ENCODE peak calls at places on chromosomes 6 and 20, in ten cellular contexts. One of them, this sample, is unnamed.

GRCh38 chr6:1995521-1996110 is 249.8 kb downstream of the GMDS start:
- DNase-seq in AG08396: no peak
- DNase-seq in T-cell: no peak
- DNase-seq in Peyer's patch: no peak
- DNase-seq in CD4-positive, alpha-beta T cell: no peak
- DNase-seq in HAP-1: no peak
- DNase-seq in substantia nigra: no peak
- DNase-seq in T1000: no peak
- DNase-seq in NCI-H2081: no peak
- DNase-seq in HuH-7.5: no peak
- DNase-seq in this sample: no peak

GRCh38 chr20:11564491-11564890 is 353.2 kb upstream of the BTBD3 start:
- DNase-seq in HuH-7.5: no peak
- DNase-seq in CD4-positive, alpha-beta T cell: no peak
- DNase-seq in NCI-H2081: no peak
- DNase-seq in substantia nigra: no peak
- DNase-seq in T1000: no peak
- DNase-seq in AG08396: no peak
- DNase-seq in HAP-1: no peak
- DNase-seq in T-cell: no peak
- DNase-seq in Peyer's patch: no peak
- DNase-seq in this sample: no peak

GRCh38 chr20:5766085-5766764 is 16.0 kb downstream of the SHLD1 start:
- DNase-seq in HAP-1: no peak
- DNase-seq in AG08396: no peak
- DNase-seq in Peyer's patch: no peak
- DNase-seq in T1000: no peak
- DNase-seq in NCI-H2081: no peak
- DNase-seq in CD4-positive, alpha-beta T cell: no peak
- DNase-seq in substantia nigra: no peak
- DNase-seq in T-cell: no peak
- DNase-seq in HuH-7.5: no peak
- DNase-seq in this sample: no peak

GRCh38 chr6:138538390-138539031 is 39.2 kb upstream of the NHSL1 start:
- DNase-seq in AG08396: no peak
- DNase-seq in Peyer's patch: no peak
- DNase-seq in CD4-positive, alpha-beta T cell: no peak
- DNase-seq in NCI-H2081: no peak
- DNase-seq in HAP-1: no peak
- DNase-seq in T-cell: no peak
- DNase-seq in substantia nigra: no peak
- DNase-seq in T1000: no peak
- DNase-seq in HuH-7.5: no peak
- DNase-seq in this sample: no peak

GRCh38 chr6:14282326-14282725 is 164.8 kb downstream of the CD83 start:
- DNase-seq in T1000: no peak
- DNase-seq in HAP-1: no peak
- DNase-seq in CD4-positive, alpha-beta T cell: no peak
- DNase-seq in NCI-H2081: no peak
- DNase-seq in Peyer's patch: no peak
- DNase-seq in substantia nigra: no peak
- DNase-seq in AG08396: no peak
- DNase-seq in T-cell: no peak
- DNase-seq in HuH-7.5: no peak
- DNase-seq in this sample: peak; percentile 23

GRCh38 chr6:162871966-162872365 is 144.2 kb downstream of the PACRG start:
- DNase-seq in CD4-positive, alpha-beta T cell: no peak
- DNase-seq in HuH-7.5: no peak
- DNase-seq in T-cell: no peak
- DNase-seq in HAP-1: no peak
- DNase-seq in substantia nigra: no peak
- DNase-seq in T1000: no peak
- DNase-seq in AG08396: no peak
- DNase-seq in Peyer's patch: no peak
- DNase-seq in NCI-H2081: no peak
- DNase-seq in this sample: no peak

GRCh38 chr20:2093200-2093781 is 8.3 kb upstream of the STK35 start:
- DNase-seq in NCI-H2081: no peak
- DNase-seq in substantia nigra: no peak
- DNase-seq in T-cell: peak; percentile 34
- DNase-seq in CD4-positive, alpha-beta T cell: no peak
- DNase-seq in HuH-7.5: no peak
- DNase-seq in T1000: no peak
- DNase-seq in HAP-1: no peak
- DNase-seq in Peyer's patch: peak; percentile 31
- DNase-seq in AG08396: no peak
- DNase-seq in this sample: no peak

GRCh38 chr6:12637960-12638641 is 78.5 kb upstream of the PHACTR1 start:
- DNase-seq in HAP-1: peak; percentile 6
- DNase-seq in Peyer's patch: no peak
- DNase-seq in T-cell: no peak
- DNase-seq in T1000: no peak
- DNase-seq in NCI-H2081: peak; percentile 48
- DNase-seq in CD4-positive, alpha-beta T cell: no peak
- DNase-seq in HuH-7.5: peak; percentile 7
- DNase-seq in AG08396: peak; percentile 26
- DNase-seq in substantia nigra: no peak
- DNase-seq in this sample: peak; percentile 71

GRCh38 chr6:158752613-158753012 is 66.6 kb downstream of the EZR start:
- DNase-seq in AG08396: no peak
- DNase-seq in HAP-1: no peak
- DNase-seq in substantia nigra: peak; percentile 59
- DNase-seq in T-cell: no peak
- DNase-seq in Peyer's patch: no peak
- DNase-seq in CD4-positive, alpha-beta T cell: no peak
- DNase-seq in T1000: no peak
- DNase-seq in HuH-7.5: no peak
- DNase-seq in NCI-H2081: peak; percentile 32
- DNase-seq in this sample: no peak

GRCh38 chr6:33757906-33758305 is 11.2 kb upstream of the IP6K3 start:
- DNase-seq in HuH-7.5: no peak
- DNase-seq in NCI-H2081: no peak
- DNase-seq in T-cell: no peak
- DNase-seq in CD4-positive, alpha-beta T cell: no peak
- DNase-seq in T1000: no peak
- DNase-seq in AG08396: no peak
- DNase-seq in substantia nigra: no peak
- DNase-seq in HAP-1: no peak
- DNase-seq in Peyer's patch: no peak
- DNase-seq in this sample: no peak

GRCh38 chr20:32168184-32168910 is 39.2 kb downstream of the PLAGL2 start:
- DNase-seq in NCI-H2081: no peak
- DNase-seq in AG08396: no peak
- DNase-seq in T1000: no peak
- DNase-seq in T-cell: no peak
- DNase-seq in CD4-positive, alpha-beta T cell: no peak
- DNase-seq in substantia nigra: no peak
- DNase-seq in HAP-1: peak; percentile 14
- DNase-seq in HuH-7.5: no peak
- DNase-seq in Peyer's patch: no peak
- DNase-seq in this sample: peak; percentile 57

GRCh38 chr6:90098025-90098474 is 198.6 kb downstream of the BACH2 start:
- DNase-seq in T-cell: peak; percentile 37
- DNase-seq in CD4-positive, alpha-beta T cell: no peak
- DNase-seq in substantia nigra: no peak
- DNase-seq in AG08396: peak; percentile 57
- DNase-seq in NCI-H2081: no peak
- DNase-seq in HAP-1: no peak
- DNase-seq in HuH-7.5: no peak
- DNase-seq in T1000: peak; percentile 30
- DNase-seq in Peyer's patch: peak; percentile 31
- DNase-seq in this sample: no peak

GRCh38 chr20:25273541-25274358 is 25.9 kb downstream of the PYGB start:
- DNase-seq in T1000: no peak
- DNase-seq in T-cell: no peak
- DNase-seq in NCI-H2081: no peak
- DNase-seq in Peyer's patch: peak; percentile 8
- DNase-seq in substantia nigra: no peak
- DNase-seq in HAP-1: no peak
- DNase-seq in AG08396: no peak
- DNase-seq in HuH-7.5: no peak
- DNase-seq in CD4-positive, alpha-beta T cell: no peak
- DNase-seq in this sample: no peak

GRCh38 chr6:145263807-145264206 is 471.5 kb downstream of the EPM2A start:
- DNase-seq in T1000: no peak
- DNase-seq in CD4-positive, alpha-beta T cell: no peak
- DNase-seq in AG08396: no peak
- DNase-seq in NCI-H2081: no peak
- DNase-seq in HAP-1: no peak
- DNase-seq in T-cell: no peak
- DNase-seq in HuH-7.5: no peak
- DNase-seq in substantia nigra: no peak
- DNase-seq in Peyer's patch: no peak
- DNase-seq in this sample: no peak

GRCh38 chr20:59402697-59403096 is 102.3 kb downstream of the EDN3 start:
- DNase-seq in HuH-7.5: no peak
- DNase-seq in CD4-positive, alpha-beta T cell: no peak
- DNase-seq in Peyer's patch: no peak
- DNase-seq in HAP-1: peak; percentile 4
- DNase-seq in NCI-H2081: no peak
- DNase-seq in T1000: no peak
- DNase-seq in substantia nigra: no peak
- DNase-seq in AG08396: no peak
- DNase-seq in T-cell: no peak
- DNase-seq in this sample: no peak

GRCh38 chr6:168314948-168315347 is 4.6 kb downstream of the DACT2 start:
- DNase-seq in Peyer's patch: no peak
- DNase-seq in AG08396: no peak
- DNase-seq in CD4-positive, alpha-beta T cell: no peak
- DNase-seq in NCI-H2081: no peak
- DNase-seq in HuH-7.5: no peak
- DNase-seq in HAP-1: no peak
- DNase-seq in T-cell: no peak
- DNase-seq in T1000: no peak
- DNase-seq in substantia nigra: no peak
- DNase-seq in this sample: no peak

GRCh38 chr6:90403489-90404381 is 107.1 kb upstream of the BACH2 start:
- DNase-seq in T-cell: no peak
- DNase-seq in HuH-7.5: peak; percentile 25
- DNase-seq in HAP-1: no peak
- DNase-seq in CD4-positive, alpha-beta T cell: no peak
- DNase-seq in Peyer's patch: no peak
- DNase-seq in AG08396: peak; percentile 7
- DNase-seq in NCI-H2081: no peak
- DNase-seq in T1000: no peak
- DNase-seq in substantia nigra: no peak
- DNase-seq in this sample: no peak

GRCh38 chr6:167015302-167015701 is 16.1 kb downstream of the CEP43 start:
- DNase-seq in T1000: no peak
- DNase-seq in CD4-positive, alpha-beta T cell: no peak
- DNase-seq in substantia nigra: no peak
- DNase-seq in HAP-1: no peak
- DNase-seq in HuH-7.5: no peak
- DNase-seq in NCI-H2081: no peak
- DNase-seq in AG08396: no peak
- DNase-seq in Peyer's patch: no peak
- DNase-seq in T-cell: no peak
- DNase-seq in this sample: no peak

GRCh38 chr20:49916146-49917002 is 1.0 kb upstream of the SPATA2 start:
- DNase-seq in CD4-positive, alpha-beta T cell: no peak
- DNase-seq in T1000: no peak
- DNase-seq in T-cell: no peak
- DNase-seq in HuH-7.5: peak; percentile 97
- DNase-seq in AG08396: peak; percentile 39
- DNase-seq in HAP-1: no peak
- DNase-seq in substantia nigra: no peak
- DNase-seq in Peyer's patch: no peak
- DNase-seq in NCI-H2081: peak; percentile 32
- DNase-seq in this sample: no peak

GRCh38 chr6:78615430-78615904 is 251.9 kb upstream of the IRAK1BP1 start:
- DNase-seq in T-cell: no peak
- DNase-seq in CD4-positive, alpha-beta T cell: no peak
- DNase-seq in T1000: no peak
- DNase-seq in Peyer's patch: no peak
- DNase-seq in HAP-1: no peak
- DNase-seq in substantia nigra: no peak
- DNase-seq in AG08396: no peak
- DNase-seq in HuH-7.5: no peak
- DNase-seq in NCI-H2081: no peak
- DNase-seq in this sample: no peak

GRCh38 chr20:3071610-3072529 is at the start of gene OXT:
- DNase-seq in HuH-7.5: no peak
- DNase-seq in substantia nigra: no peak
- DNase-seq in CD4-positive, alpha-beta T cell: peak; percentile 75
- DNase-seq in AG08396: no peak
- DNase-seq in T-cell: peak; percentile 59
- DNase-seq in T1000: no peak
- DNase-seq in HAP-1: peak; percentile 30
- DNase-seq in NCI-H2081: no peak
- DNase-seq in Peyer's patch: peak; percentile 58
- DNase-seq in this sample: peak; percentile 67

GRCh38 chr6:75450903-75451302 is 42.7 kb downstream of the FILIP1 start:
- DNase-seq in T-cell: no peak
- DNase-seq in AG08396: no peak
- DNase-seq in Peyer's patch: no peak
- DNase-seq in HAP-1: no peak
- DNase-seq in T1000: no peak
- DNase-seq in HuH-7.5: no peak
- DNase-seq in CD4-positive, alpha-beta T cell: no peak
- DNase-seq in substantia nigra: no peak
- DNase-seq in NCI-H2081: no peak
- DNase-seq in this sample: no peak

GRCh38 chr6:136510299-136510698 is 39.9 kb downstream of the MAP7 start:
- DNase-seq in HAP-1: no peak
- DNase-seq in NCI-H2081: no peak
- DNase-seq in Peyer's patch: no peak
- DNase-seq in HuH-7.5: no peak
- DNase-seq in AG08396: no peak
- DNase-seq in CD4-positive, alpha-beta T cell: no peak
- DNase-seq in T-cell: no peak
- DNase-seq in substantia nigra: no peak
- DNase-seq in T1000: no peak
- DNase-seq in this sample: no peak

GRCh38 chr6:147559016-147559415 is 50.5 kb downstream of the SAMD5 start:
- DNase-seq in AG08396: no peak
- DNase-seq in T1000: no peak
- DNase-seq in T-cell: no peak
- DNase-seq in Peyer's patch: no peak
- DNase-seq in NCI-H2081: no peak
- DNase-seq in CD4-positive, alpha-beta T cell: no peak
- DNase-seq in HAP-1: no peak
- DNase-seq in substantia nigra: no peak
- DNase-seq in HuH-7.5: no peak
- DNase-seq in this sample: no peak

GRCh38 chr6:113668712-113669408 is 188.3 kb upstream of the MARCKS start:
- DNase-seq in NCI-H2081: peak; percentile 26
- DNase-seq in T1000: no peak
- DNase-seq in CD4-positive, alpha-beta T cell: no peak
- DNase-seq in AG08396: no peak
- DNase-seq in substantia nigra: no peak
- DNase-seq in T-cell: no peak
- DNase-seq in Peyer's patch: no peak
- DNase-seq in HAP-1: no peak
- DNase-seq in HuH-7.5: no peak
- DNase-seq in this sample: no peak

GRCh38 chr6:16408766-16409165 is 170.4 kb downstream of the GMPR start:
- DNase-seq in NCI-H2081: no peak
- DNase-seq in AG08396: no peak
- DNase-seq in Peyer's patch: no peak
- DNase-seq in HAP-1: no peak
- DNase-seq in CD4-positive, alpha-beta T cell: no peak
- DNase-seq in T-cell: no peak
- DNase-seq in HuH-7.5: no peak
- DNase-seq in T1000: no peak
- DNase-seq in substantia nigra: no peak
- DNase-seq in this sample: no peak

GRCh38 chr6:26520088-26520839 is 17.9 kb upstream of the HMGN4 start:
- DNase-seq in HAP-1: no peak
- DNase-seq in T1000: no peak
- DNase-seq in HuH-7.5: no peak
- DNase-seq in CD4-positive, alpha-beta T cell: no peak
- DNase-seq in substantia nigra: no peak
- DNase-seq in Peyer's patch: peak; percentile 48
- DNase-seq in AG08396: no peak
- DNase-seq in NCI-H2081: no peak
- DNase-seq in T-cell: no peak
- DNase-seq in this sample: no peak

GRCh38 chr20:56348306-56348695 is 10.5 kb upstream of the FAM210B start:
- DNase-seq in HAP-1: no peak
- DNase-seq in T1000: no peak
- DNase-seq in HuH-7.5: no peak
- DNase-seq in CD4-positive, alpha-beta T cell: no peak
- DNase-seq in T-cell: no peak
- DNase-seq in Peyer's patch: no peak
- DNase-seq in NCI-H2081: no peak
- DNase-seq in substantia nigra: no peak
- DNase-seq in AG08396: no peak
- DNase-seq in this sample: no peak

This sample was measured in ecto neural progenitor cell.